ENCODE peak calls at places on chromosomes 6 and 20, in four cellular contexts. B is psoas muscle; J is T-cell; G is activated T-helper 17 cell treated with anti-CD3 and anti-CD28 coated beads, Interleukin-2, amount 50 U/mL, for 72 hours. Y is an unnamed sample.

GRCh38 chr6:108904731-108905130 is 56.5 kb downstream of the ARMC2 start:
- ATAC-seq in B (no peak), J (no peak), G (peak), Y (no peak)

GRCh38 chr6:13360671-13361540 is 32.6 kb upstream of the TBC1D7 start:
- ATAC-seq in B (peak), J (no peak), G (no peak), Y (no peak)

GRCh38 chr6:28531479-28532128 is 5.9 kb downstream of the GPX5 start:
- ATAC-seq in B (no peak), J (no peak), G (no peak), Y (peak)

GRCh38 chr6:156876302-156876701 is 99.1 kb downstream of the ARID1B start:
- ATAC-seq in B (peak), J (no peak), G (no peak), Y (peak)

GRCh38 chr6:35829306-35829705 is 24.2 kb downstream of the LHFPL5 start:
- ATAC-seq in B (no peak), J (no peak), G (no peak), Y (no peak)

GRCh38 chr6:166656269-166657206 is 29.5 kb upstream of the RPS6KA2 start:
- ATAC-seq in B (no peak), J (no peak), G (no peak), Y (no peak)

GRCh38 chr20:38178065-38178471 is 13.0 kb upstream of the TGM2 start:
- ATAC-seq in B (no peak), J (no peak), G (no peak), Y (no peak)

GRCh38 chr6:167651251-167652041 is 175.3 kb upstream of the AFDN start:
- ATAC-seq in B (no peak), J (no peak), G (no peak), Y (no peak)

GRCh38 chr20:36093804-36094145 is 60.8 kb upstream of the EPB41L1 start:
- ATAC-seq in B (no peak), J (peak), G (peak), Y (no peak)

GRCh38 chr6:33126101-33126714 is 50.4 kb downstream of the HLA-DPB1 start:
- ATAC-seq in B (no peak), J (peak), G (peak), Y (peak)

GRCh38 chr20:22770240-22770800 is 185.9 kb upstream of the FOXA2 start:
- ATAC-seq in B (no peak), J (no peak), G (no peak), Y (no peak)

GRCh38 chr6:15578716-15579391 is 84.0 kb downstream of the DTNBP1 start:
- ATAC-seq in B (no peak), J (no peak), G (no peak), Y (no peak)

Y was measured in SK-N-SH treated with all-trans-retinoic acid at 6 μM for 48 hours.